ENCODE peak calls at places on chromosomes 13 and 19, in six cellular contexts. O, R, D, H, V and K are unnamed samples.

GRCh38 chr19:28446511-28446910 is 766.4 kb downstream of the UQCRFS1 start:
- DNase-seq in O (no peak), R (no peak), D (no peak), H (no peak), V (no peak), K (no peak)

GRCh38 chr19:7507884-7508283 is 8.0 kb upstream of the ZNF358 start:
- DNase-seq in O (peak; percentile 73), R (peak; percentile 26), D (peak; percentile 60), H (peak; percentile 91), V (no peak), K (no peak)

GRCh38 chr13:109730832-109731335 is 55.5 kb downstream of the IRS2 start:
- DNase-seq in O (no peak), R (no peak), D (no peak), H (no peak), V (no peak), K (no peak)

GRCh38 chr13:102136735-102137296 is 265.0 kb downstream of the FGF14 start:
- DNase-seq in O (no peak), R (no peak), D (no peak), H (no peak), V (no peak), K (no peak)

GRCh38 chr19:2315818-2316353 is 7.9 kb upstream of the LINGO3 start:
- DNase-seq in O (peak; percentile 95), R (peak; percentile 55), D (no peak), H (no peak), V (no peak), K (peak; percentile 94)

GRCh38 chr19:21321996-21322395 is 7.2 kb downstream of the ZNF708 start:
- DNase-seq in O (no peak), R (no peak), D (no peak), H (no peak), V (no peak), K (no peak)

GRCh38 chr19:48394331-48395169 is 1.1 kb downstream of the GRIN2D start:
- DNase-seq in O (no peak), R (no peak), D (no peak), H (no peak), V (no peak), K (no peak)

GRCh38 chr19:1917926-1918325 is 12.7 kb downstream of the ADAT3 start:
- DNase-seq in O (no peak), R (no peak), D (no peak), H (no peak), V (no peak), K (no peak)

GRCh38 chr13:71218960-71219359 is 648.0 kb downstream of the DACH1 start:
- DNase-seq in O (peak; percentile 5), R (peak; percentile 7), D (no peak), H (no peak), V (no peak), K (no peak)

GRCh38 chr13:110912651-110913051 is 2.2 kb downstream of the ANKRD10 start:
- DNase-seq in O (no peak), R (peak; percentile 54), D (no peak), H (no peak), V (no peak), K (peak; percentile 11)

GRCh38 chr13:112733661-112734379 is 44.0 kb downstream of the ATP11A start:
- DNase-seq in O (peak; percentile 58), R (no peak), D (no peak), H (no peak), V (no peak), K (no peak)

GRCh38 chr19:8451885-8452284 is 7.1 kb downstream of the HNRNPM start:
- DNase-seq in O (no peak), R (peak; percentile 28), D (no peak), H (no peak), V (no peak), K (no peak)

GRCh38 chr19:9883231-9883758 is 48.2 kb downstream of the PIN1 start:
- DNase-seq in O (no peak), R (no peak), D (no peak), H (no peak), V (no peak), K (no peak)

DNA sequence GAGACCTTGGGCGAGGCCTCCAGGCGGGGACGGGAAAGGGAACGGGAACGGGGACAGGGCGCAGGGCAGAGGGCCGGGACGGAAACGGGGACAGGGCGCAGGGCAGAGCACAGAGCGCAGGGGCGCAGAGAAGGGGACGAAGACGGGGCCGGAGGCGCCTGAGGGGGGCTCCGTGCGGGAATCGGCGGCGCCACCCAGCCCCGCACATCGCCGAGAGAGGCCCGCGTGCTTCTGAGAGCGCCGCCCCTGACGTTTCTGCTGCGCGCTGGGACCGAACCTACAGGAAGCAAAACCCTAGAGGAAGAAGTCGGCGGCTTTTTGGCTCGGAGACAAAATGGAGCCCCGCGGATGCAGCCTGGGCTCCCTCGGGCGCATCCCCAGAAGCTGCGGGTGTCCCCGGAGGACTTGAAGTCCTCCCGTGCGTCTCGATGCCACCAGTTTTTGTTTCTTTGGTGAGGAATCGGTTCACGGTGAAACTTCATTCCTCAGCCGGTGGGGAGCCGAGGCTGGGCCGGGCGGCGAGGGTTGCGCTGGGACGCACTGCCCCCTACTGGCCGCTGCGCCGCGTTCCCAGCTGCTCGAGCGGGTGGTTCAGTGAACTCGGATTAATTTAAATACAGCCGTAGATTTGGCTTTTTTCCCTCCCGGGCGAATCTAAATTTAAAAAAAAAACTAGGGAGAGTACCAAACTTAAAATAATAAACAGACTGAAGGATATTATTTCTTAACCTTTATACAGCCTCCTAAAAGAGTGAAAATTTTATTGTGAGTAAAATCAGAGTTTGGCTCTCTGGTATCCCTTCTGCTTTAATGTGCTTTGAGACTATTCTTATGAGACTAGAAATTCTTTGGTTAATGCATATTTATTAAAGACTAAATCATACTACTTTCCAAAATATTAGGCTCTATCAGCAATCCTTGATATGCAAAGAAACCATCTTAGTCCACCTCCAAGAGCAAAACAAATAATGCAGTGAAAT is 350.0 kb upstream of the ARGLU1 start:
- DNase-seq in O (peak; percentile 91), R (no peak), D (peak; percentile 34), H (peak; percentile 46), V (no peak), K (peak; percentile 65)
- H3K27ac ChIP-seq in O (no peak overlapping the region), R (no peak overlapping the region), D (peak overlapping the region; percentile 77), H (no peak overlapping the region), V (no peak overlapping the region), K (peak overlapping the region; percentile 28)

GRCh38 chr19:31591258-31591657 is 242.0 kb upstream of the TSHZ3 start:
- DNase-seq in O (no peak), R (no peak), D (no peak), H (no peak), V (no peak), K (no peak)
- TF ChIP-seq CTCF in O (no peak), R (no peak), D (no peak), H (no peak), V (no peak), K (no peak)

GRCh38 chr19:43464089-43464775 is 1.2 kb downstream of the LYPD3 start:
- DNase-seq in O (peak; percentile 87), R (no peak), D (no peak), H (peak; percentile 86), V (no peak), K (no peak)

GRCh38 chr19:43461303-43461702 is 4.1 kb downstream of the LYPD3 start:
- DNase-seq in O (no peak), R (no peak), D (no peak), H (no peak), V (no peak), K (no peak)

GRCh38 chr19:43463381-43464088 is 1.9 kb downstream of the LYPD3 start:
- DNase-seq in O (peak; percentile 98), R (peak; percentile 85), D (peak; percentile 74), H (peak; percentile 99), V (peak; percentile 73), K (peak; percentile 81)

GRCh38 chr19:43462887-43463380 is 2.5 kb downstream of the LYPD3 start:
- DNase-seq in O (no peak), R (no peak), D (peak; percentile 93), H (no peak), V (no peak), K (no peak)

DNA sequence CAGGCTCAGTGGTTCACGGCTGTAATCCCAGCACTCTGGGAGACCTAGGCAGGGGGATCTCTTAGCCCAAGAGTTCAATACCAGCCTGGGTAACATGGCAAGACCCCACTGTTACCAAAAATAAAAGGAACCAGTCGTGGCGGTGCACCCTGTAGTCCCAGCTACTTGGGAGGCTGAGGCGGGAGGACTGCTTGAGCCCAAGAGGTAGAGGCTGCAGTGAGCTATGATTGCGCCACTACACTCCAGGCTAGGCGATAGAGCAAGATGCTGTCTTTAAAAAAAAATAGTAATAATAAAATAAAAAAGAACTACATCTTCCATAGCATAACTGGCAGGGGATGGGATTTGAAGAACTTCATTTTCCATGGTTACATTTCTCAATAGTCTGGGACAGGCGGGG is 3.0 kb downstream of the LYPD3 start:
- DNase-seq in O (no peak), R (no peak), D (no peak), H (no peak), V (no peak), K (no peak)
- TF ChIP-seq GABPA in O (no peak), R (no peak), D (no peak), H (no peak), V (no peak), K (no peak)

DNA sequence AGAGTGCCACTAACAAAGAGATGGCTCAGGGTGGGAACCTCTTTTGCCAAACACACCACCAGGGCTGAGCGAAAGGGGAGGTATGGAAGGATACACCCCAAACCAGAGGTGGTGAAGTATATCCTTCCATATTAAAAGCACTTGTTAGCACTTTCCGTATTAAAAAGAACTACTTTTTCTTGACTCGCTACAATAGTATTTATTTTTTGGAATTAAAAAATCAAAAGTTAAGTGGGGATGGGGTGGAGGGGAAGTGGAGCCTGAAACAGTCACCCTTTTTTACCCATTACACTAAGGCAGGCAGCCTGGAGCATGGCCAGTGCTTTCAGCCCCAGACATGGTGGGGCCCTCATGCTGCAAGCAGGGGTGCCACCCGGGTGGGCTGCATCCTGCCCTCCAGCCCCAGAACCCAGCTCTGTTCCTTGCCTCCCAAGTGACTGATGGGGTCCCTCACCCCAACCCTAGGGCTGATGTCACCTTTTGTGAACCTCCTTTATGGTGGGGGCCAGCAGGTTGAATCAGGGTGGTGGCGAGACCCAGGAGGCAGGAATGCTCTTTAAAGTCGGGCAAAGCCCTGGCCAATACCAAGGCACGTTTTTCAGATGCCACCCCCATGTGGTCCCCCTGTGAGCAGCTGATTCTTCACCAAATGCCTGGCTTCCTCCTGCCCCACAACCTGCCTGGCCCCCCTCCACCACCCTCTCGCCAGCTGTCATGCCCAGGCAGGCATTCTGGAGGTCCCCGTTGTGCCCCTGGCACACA is 31.0 kb downstream of the LYL1 start:
- DNase-seq in O (no peak), R (no peak), D (no peak), H (no peak), V (no peak), K (no peak)
- H3K27ac ChIP-seq in O (no peak overlapping the region), R (no peak overlapping the region), D (no peak overlapping the region), H (no peak overlapping the region), V (no peak overlapping the region), K (no peak overlapping the region)

DNA sequence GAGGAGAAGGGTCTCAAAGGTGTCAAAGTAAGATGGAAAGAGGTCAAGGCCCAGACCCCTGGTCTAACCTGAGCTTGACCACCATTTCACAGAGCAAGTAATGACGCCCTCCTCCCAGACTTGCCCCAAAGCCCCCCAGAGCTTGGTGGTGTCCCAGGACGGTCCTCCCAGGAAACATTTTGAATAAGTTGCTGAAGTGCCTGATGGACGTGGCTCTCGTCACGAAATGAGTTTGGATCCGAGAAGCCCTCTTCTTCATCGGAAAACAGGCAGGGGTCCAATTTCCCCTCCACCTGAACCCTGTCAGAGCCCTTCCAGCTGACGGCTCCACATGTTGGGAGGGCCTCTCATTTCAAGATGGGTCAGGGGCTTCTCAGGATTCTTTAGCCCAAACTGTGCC is 54.5 kb upstream of the TPM4 start:
- DNase-seq in O (no peak), R (no peak), D (no peak), H (no peak), V (no peak), K (no peak)
- TF ChIP-seq CTCF in O (no peak), R (no peak), D (no peak), H (no peak), V (no peak), K (no peak)